ENCODE peak calls at places on chromosomes 16 and 17, in four cellular contexts. K is endothelial cell of umbilical vein, F is IMR-90, U is K562. W is an unnamed sample.
A peak's percentile ranks its signal among the peaks of the same experiment; 100 is the strongest.

GRCh38 chr16:48383877-48384304 is 1.3 kb downstream of the SIAH1 start:
- DNase-seq in K (peak; percentile 63), F (no peak), U (no peak), W (no peak)

GRCh38 chr17:77287432-77288068 is 146.8 kb downstream of the SEC14L1 start:
- DNase-seq in K (peak; percentile 39), F (peak; percentile 94), U (no peak), W (peak; percentile 76)

GRCh38 chr17:4362141-4362540 is 4.3 kb downstream of the UBE2G1 start:
- DNase-seq in K (no peak), F (no peak), U (no peak), W (no peak)

GRCh38 chr16:15976225-15976812 is 26.9 kb downstream of the ABCC1 start:
- DNase-seq in K (no peak), F (no peak), U (no peak), W (no peak)

GRCh38 chr17:69282002-69282401 is 44.9 kb downstream of the ABCA5 start:
- DNase-seq in K (no peak), F (no peak), U (no peak), W (no peak)

GRCh38 chr16:62280556-62280955 is 244.3 kb upstream of the CDH8 start:
- DNase-seq in K (no peak), F (no peak), U (no peak), W (no peak)

GRCh38 chr17:17159571-17159970 is 46.6 kb downstream of the PLD6 start:
- DNase-seq in K (no peak), F (no peak), U (no peak), W (no peak)

GRCh38 chr17:55089955-55090573 is 121.5 kb downstream of the STXBP4 start:
- DNase-seq in K (no peak), F (peak; percentile 18), U (peak; percentile 49), W (no peak)

GRCh38 chr16:19415461-19415860 is 2.2 kb upstream of the TMC5 start:
- DNase-seq in K (no peak), F (no peak), U (no peak), W (no peak)

GRCh38 chr16:19410435-19411153 is 7.1 kb upstream of the TMC5 start:
- DNase-seq in K (no peak), F (no peak), U (no peak), W (no peak)

GRCh38 chr16:19406891-19407491 is 10.7 kb upstream of the TMC5 start:
- DNase-seq in K (no peak), F (no peak), U (no peak), W (no peak)

GRCh38 chr16:19415918-19416317 is 1.8 kb upstream of the TMC5 start:
- DNase-seq in K (no peak), F (no peak), U (no peak), W (no peak)

DNA sequence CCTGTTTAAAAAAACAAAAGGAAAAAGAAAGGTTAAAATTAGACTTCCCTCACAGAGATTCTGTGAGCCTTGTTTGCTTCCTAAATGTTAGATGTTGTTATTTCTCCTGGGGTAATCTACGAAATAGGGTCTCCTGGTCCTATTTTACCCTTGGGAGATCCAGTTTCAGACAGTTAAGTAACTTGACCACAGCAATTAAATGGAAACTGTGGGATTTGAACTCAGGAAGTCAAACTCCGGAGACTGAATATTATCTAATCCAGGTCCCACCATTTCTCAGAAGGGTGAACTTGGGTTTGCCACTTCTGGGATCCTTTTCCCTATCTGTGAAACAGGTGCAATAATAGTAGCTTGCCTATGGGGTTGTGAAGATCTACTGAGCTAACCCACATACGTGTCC is 6.4 kb upstream of the TMC5 start:
- DNase-seq in K (no peak), F (no peak), U (no peak), W (no peak)
- H2AFZ ChIP-seq in K (no peak overlapping the region), F (no peak overlapping the region), U (no peak overlapping the region), W (no peak overlapping the region)

GRCh38 chr17:36950027-36950426 is 1.3 kb downstream of the AATF start:
- DNase-seq in K (no peak), F (no peak), U (no peak), W (no peak)
- H3K9me1 ChIP-seq in K (no peaks in the 10 kb centered on the region), F (peaks cover 2% of the 10 kb centered on the region), U (no peaks in the 10 kb centered on the region), W (peaks cover 6% of the 10 kb centered on the region)

GRCh38 chr17:50482110-50482509 is 3.5 kb downstream of the RSAD1 start:
- DNase-seq in K (no peak), F (no peak), U (no peak), W (no peak)
- H2AFZ ChIP-seq in K (no peak overlapping the region), F (no peak overlapping the region), U (no peak overlapping the region), W (no peak overlapping the region)

DNA sequence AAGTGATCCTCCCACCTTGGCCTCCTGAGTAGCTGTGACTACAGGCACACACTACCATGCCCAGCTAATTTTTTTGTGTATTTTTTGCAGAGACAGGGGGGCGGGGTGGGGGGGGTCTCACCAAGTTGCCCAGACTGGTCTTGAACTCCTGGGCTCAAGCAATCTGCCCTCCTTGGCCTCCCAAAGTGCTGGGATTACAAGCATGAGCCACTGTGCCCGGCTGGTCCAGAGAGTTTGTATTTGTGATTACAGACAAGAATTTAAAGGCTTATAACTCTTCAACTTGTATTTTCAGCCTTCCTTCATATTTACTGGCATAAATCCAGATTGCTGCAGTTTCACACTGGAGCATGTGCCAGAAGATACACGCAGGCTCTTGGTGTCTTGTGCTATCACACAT is 27.9 kb downstream of the WSCD1 start:
- DNase-seq in K (no peak), F (no peak), U (no peak), W (no peak)
- H3K9me1 ChIP-seq in K (no peaks in the 10 kb centered on the region), F (no peaks in the 10 kb centered on the region), U (no peaks in the 10 kb centered on the region), W (no peaks in the 10 kb centered on the region)

GRCh38 chr16:6250516-6250915 is 1082.1 kb upstream of the RBFOX1 start:
- DNase-seq in K (no peak), F (no peak), U (no peak), W (no peak)
- H2AFZ ChIP-seq in K (no peak overlapping the region), F (no peak overlapping the region), U (no peak overlapping the region), W (no peak overlapping the region)

DNA sequence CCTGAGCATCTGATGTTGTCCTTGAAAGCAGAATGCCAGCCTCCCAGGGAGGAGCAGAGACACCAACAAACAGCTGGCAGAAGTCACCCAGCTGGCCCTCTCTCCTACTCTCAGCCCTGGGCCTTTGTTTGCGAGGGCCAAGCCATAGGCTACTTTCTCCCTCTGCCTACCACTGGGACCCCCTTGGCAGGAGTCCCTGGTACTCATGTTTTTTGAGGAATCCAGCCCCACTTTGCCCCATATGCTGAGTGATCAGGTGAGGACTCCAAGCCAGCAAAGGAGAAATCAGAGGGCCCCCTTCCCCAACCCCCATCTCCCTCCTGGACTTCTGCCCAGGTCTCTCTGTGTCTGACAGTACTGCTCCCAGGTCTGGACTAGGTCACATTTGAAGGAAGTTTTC is 121.9 kb downstream of the USP31 start:
- DNase-seq in K (no peak), F (no peak), U (no peak), W (no peak)
- H3K9me1 ChIP-seq in K (no peaks in the 10 kb centered on the region), F (no peaks in the 10 kb centered on the region), U (no peaks in the 10 kb centered on the region), W (no peaks in the 10 kb centered on the region)

GRCh38 chr17:50762177-50762576 is 5.1 kb downstream of the ANKRD40CL start:
- DNase-seq in K (no peak), F (no peak), U (no peak), W (no peak)
- H2AFZ ChIP-seq in K (no peak overlapping the region), F (no peak overlapping the region), U (no peak overlapping the region), W (no peak overlapping the region)

GRCh38 chr17:5587431-5588032 is 3.2 kb upstream of the NLRP1 start:
- DNase-seq in K (peak; percentile 63), F (peak; percentile 76), U (peak; percentile 39), W (no peak)

GRCh38 chr17:5583426-5584382 is 605 bp downstream of the NLRP1 start:
- DNase-seq in K (peak; percentile 67), F (peak; percentile 15), U (peak; percentile 5), W (no peak)

GRCh38 chr17:5584971-5585794 is 874 bp upstream of the NLRP1 start:
- DNase-seq in K (no peak), F (peak; percentile 89), U (no peak), W (peak; percentile 91)

GRCh38 chr17:5584383-5584951 is at the start of gene NLRP1:
- DNase-seq in K (peak; percentile 95), F (peak; percentile 92), U (peak; percentile 10), W (peak; percentile 98)

DNA sequence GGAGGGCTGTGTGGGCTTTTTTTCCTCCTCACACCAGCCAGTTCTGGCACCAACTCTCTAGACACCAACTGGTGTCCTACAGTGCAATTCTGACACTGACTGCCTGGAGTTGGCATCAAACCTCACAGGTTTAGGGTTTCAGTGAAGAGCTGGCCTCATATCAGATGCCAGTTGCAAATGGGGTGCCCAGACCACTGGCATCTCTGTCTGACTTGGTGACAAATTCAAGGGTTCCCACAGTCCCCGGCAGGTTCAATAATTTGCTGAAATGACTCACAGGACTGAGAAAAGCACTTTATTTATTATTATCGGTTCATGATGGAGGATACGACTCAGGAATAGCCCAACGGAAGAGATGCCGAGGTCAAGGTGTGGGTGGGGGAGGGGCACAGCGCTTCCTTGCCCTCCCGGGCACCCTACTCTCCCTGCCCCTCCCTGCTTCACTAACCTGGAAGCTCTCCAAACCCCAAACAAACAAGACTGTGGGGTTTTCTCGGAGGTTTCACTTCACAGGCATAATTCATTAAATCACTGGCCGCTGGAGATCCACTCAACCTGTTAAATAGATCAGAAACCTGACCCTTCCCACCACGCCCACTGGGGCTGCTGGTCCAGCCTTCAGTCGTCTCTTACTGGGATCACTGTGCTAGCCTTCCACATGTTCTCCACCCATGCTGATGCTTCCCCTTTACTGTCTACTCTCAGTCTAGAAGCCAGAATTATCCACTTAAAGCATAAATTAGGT is 1.7 kb upstream of the NLRP1 start:
- DNase-seq in K (no peak), F (peak; percentile 31), U (peak; percentile 5), W (no peak)
- H3K9me1 ChIP-seq in K (no peaks in the 10 kb centered on the region), F (peaks cover 16% of the 10 kb centered on the region), U (no peaks in the 10 kb centered on the region), W (peaks cover 3% of the 10 kb centered on the region)

GRCh38 chr16:20960899-20961298 is 60.3 kb downstream of the LYRM1 start:
- DNase-seq in K (no peak), F (no peak), U (no peak), W (no peak)

GRCh38 chr16:20954574-20954973 is 54.0 kb downstream of the LYRM1 start:
- DNase-seq in K (no peak), F (no peak), U (no peak), W (no peak)

GRCh38 chr16:20952144-20952797 is 51.7 kb downstream of the LYRM1 start:
- DNase-seq in K (no peak), F (no peak), U (no peak), W (no peak)

GRCh38 chr16:20957153-20957552 is 56.6 kb downstream of the LYRM1 start:
- DNase-seq in K (no peak), F (no peak), U (no peak), W (no peak)

GRCh38 chr16:20956319-20956718 is 55.7 kb downstream of the LYRM1 start:
- DNase-seq in K (no peak), F (peak; percentile 45), U (no peak), W (no peak)
- H2AFZ ChIP-seq in K (no peak overlapping the region), F (no peak overlapping the region), U (no peak overlapping the region), W (no peak overlapping the region)

DNA sequence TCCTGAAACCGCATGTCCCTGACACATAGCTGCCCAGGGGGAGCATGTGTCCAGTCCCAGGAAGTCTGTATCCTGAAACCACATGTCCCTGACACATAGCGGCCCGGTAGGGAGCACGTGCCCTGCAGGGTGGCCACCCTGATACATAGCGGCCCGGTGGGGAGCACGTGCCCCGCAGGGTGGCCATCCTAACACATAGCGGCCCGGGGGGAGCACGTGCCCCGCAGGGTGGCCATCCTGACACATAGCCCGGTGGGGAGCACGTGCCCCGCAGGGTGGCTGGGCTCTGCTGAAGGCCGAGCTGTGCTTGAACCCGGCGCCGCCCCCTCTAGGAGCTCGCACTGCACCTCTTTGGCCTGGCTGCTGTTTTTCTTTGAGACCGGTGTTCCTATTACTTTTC is 18.7 kb upstream of the RPL13 start:
- DNase-seq in K (no peak), F (no peak), U (no peak), W (no peak)
- H3K9me1 ChIP-seq in K (no peaks in the 10 kb centered on the region), F (no peaks in the 10 kb centered on the region), U (no peaks in the 10 kb centered on the region), W (no peaks in the 10 kb centered on the region)